ENCODE peak calls at places on chromosomes 13 and 19, in ten cellular contexts. J is stomach; K is activated naive CD8-positive, alpha-beta T cell treated with anti-CD3 and anti-CD28 coated beads, Interleukin-2, amount 50 U/mL, for 24 hours; B is heart right ventricle; M is erythroblast; S is D341Med; Q is HTR-8/SVneo; P is stimulated activated CD4-positive, alpha-beta T cell treated with anti-CD3 and anti-CD28 coated beads, Interleukin-2, amount 100 ng/mL, for 48 hours; D is psoas muscle; Y is NCI-H1930. U is an unnamed sample.
A peak's percentile ranks its signal among the peaks of the same experiment; 100 is the strongest.

GRCh38 chr13:82797876-82798275 is 1084.4 kb downstream of the SLITRK1 start:
- DNase-seq in S (no peak), Y (no peak), P (no peak), M (no peak), Q (no peak), D (no peak), J (no peak), B (no peak), K (no peak), U (no peak)

GRCh38 chr13:93388701-93389100 is 162.1 kb downstream of the GPC6 start:
- DNase-seq in D (no peak), B (no peak), Q (no peak), S (no peak), P (no peak), K (no peak), M (no peak), Y (no peak), J (no peak), U (no peak)

GRCh38 chr13:25114220-25114619 is 18.3 kb downstream of the PABPC3 start:
- DNase-seq in D (peak; percentile 62), M (peak; percentile 84), Y (peak; percentile 46), Q (peak; percentile 56), P (peak; percentile 56), B (peak; percentile 37), K (peak; percentile 67), S (peak; percentile 84), J (peak; percentile 71), U (peak; percentile 49)

GRCh38 chr19:11138659-11139526 is 16.7 kb downstream of the SPC24 start:
- DNase-seq in P (no peak), K (no peak), Y (no peak), S (peak; percentile 69), Q (peak; percentile 79), B (peak; percentile 86), J (peak; percentile 68), D (peak; percentile 91), M (peak; percentile 49), U (peak; percentile 35)

GRCh38 chr13:79776538-79776937 is 295.6 kb downstream of the NDFIP2 start:
- DNase-seq in P (no peak), K (no peak), S (no peak), Y (no peak), J (no peak), Q (no peak), D (no peak), B (no peak), M (no peak), U (no peak)

GRCh38 chr13:109700176-109700575 is 86.2 kb downstream of the IRS2 start:
- DNase-seq in P (no peak), J (peak; percentile 75), K (no peak), D (peak; percentile 78), M (peak; percentile 68), Y (no peak), B (peak; percentile 78), S (no peak), Q (peak; percentile 33), U (no peak)

GRCh38 chr13:100797921-100798320 is 123.3 kb upstream of the TMTC4 start:
- DNase-seq in Y (no peak), S (no peak), K (no peak), B (no peak), P (no peak), D (no peak), Q (no peak), M (no peak), J (no peak), U (no peak)

GRCh38 chr19:45852145-45852750 is 10.7 kb downstream of the SYMPK start:
- DNase-seq in Q (no peak), Y (no peak), D (peak; percentile 17), P (no peak), S (no peak), M (no peak), B (no peak), J (no peak), K (no peak), U (no peak)

GRCh38 chr19:45451181-45451849 is 16.5 kb upstream of the FOSB start:
- DNase-seq in M (peak; percentile 58), J (peak; percentile 33), B (no peak), P (peak; percentile 34), S (no peak), Q (no peak), D (peak; percentile 60), Y (no peak), K (peak; percentile 48), U (no peak)